ENCODE peak calls at places on chromosomes 7 and 10, in five cellular contexts. N, Y, V, T and J are unnamed samples.

GRCh38 chr10:69612760-69613159 is 17.3 kb upstream of the FAM241B start:
- DNase-seq in Y (no peak), N (no peak), T (no peak), V (no peak), J (no peak)

GRCh38 chr7:141012044-141012685 is 2.6 kb downstream of the MRPS33 start:
- DNase-seq in V (no peak), Y (peak), T (peak), N (peak), J (peak)

GRCh38 chr10:5814110-5815107 is 1.2 kb upstream of the GDI2 start:
- DNase-seq in N (no peak), V (no peak), T (no peak), Y (peak), J (no peak)

GRCh38 chr7:92266415-92267241 is 20.9 kb downstream of the ANKIB1 start:
- DNase-seq in T (no peak), N (no peak), Y (no peak), V (no peak), J (no peak)

GRCh38 chr7:125775319-125775718 is 845.7 kb upstream of the POT1 start:
- DNase-seq in Y (no peak), T (no peak), N (no peak), V (no peak), J (no peak)

GRCh38 chr7:85829817-85830432 is 643.1 kb upstream of the SEMA3D start:
- DNase-seq in V (no peak), N (no peak), Y (no peak), T (no peak), J (no peak)

GRCh38 chr7:76217942-76218566 is 16.4 kb downstream of the SRRM3 start:
- DNase-seq in Y (no peak), N (no peak), V (no peak), T (no peak), J (no peak)

GRCh38 chr10:101892782-101893391 is 49.3 kb upstream of the KCNIP2 start:
- DNase-seq in Y (no peak), V (no peak), T (no peak), N (no peak), J (no peak)

GRCh38 chr10:131812736-131813604 is 87.8 kb upstream of the PPP2R2D start:
- DNase-seq in Y (no peak), V (peak), T (no peak), N (no peak), J (no peak)

GRCh38 chr10:48416584-48417232 is 110.2 kb downstream of the MAPK8 start:
- DNase-seq in Y (no peak), T (no peak), N (no peak), V (no peak), J (no peak)

GRCh38 chr7:87152897-87153641 is 816 bp downstream of the DMTF1 start:
- DNase-seq in Y (peak), V (no peak), N (peak), T (peak), J (peak)

GRCh38 chr10:101693701-101694055 is 1.3 kb downstream of the FBXW4 start:
- DNase-seq in V (no peak), N (no peak), Y (peak), T (peak), J (no peak)

GRCh38 chr7:140982508-140982907 is 32.2 kb downstream of the MRPS33 start:
- DNase-seq in T (no peak), Y (no peak), V (no peak), N (no peak), J (no peak)